ENCODE peak calls at places on chromosomes 5 and 9, in nine cellular contexts. S is H9; G is CD4-positive, alpha-beta T cell; R is tibial nerve; M is CD8-positive, alpha-beta memory T cell; N is caudate nucleus; J is heart left ventricle; Y is SJSA1; K is sigmoid colon. T is an unnamed sample.

GRCh38 chr5:64678400-64678799 is 11.9 kb upstream of the SHISAL2B start:
- DNase-seq in K (no peak), R (no peak), G (no peak), M (no peak), Y (no peak), J (no peak), S (no peak), N (no peak), T (no peak)

GRCh38 chr5:130874861-130875419 is 290.1 kb downstream of the HINT1 start:
- DNase-seq in N (peak), G (no peak), J (no peak), K (no peak), M (no peak), R (no peak), Y (no peak), S (no peak), T (no peak)

GRCh38 chr5:149583394-149583793 is 2.1 kb downstream of the ARHGEF37 start:
- DNase-seq in R (no peak), N (peak), K (no peak), M (no peak), Y (no peak), J (no peak), S (no peak), G (no peak), T (peak)

GRCh38 chr5:94057655-94058054 is 316.3 kb upstream of the POU5F2 start:
- DNase-seq in G (no peak), S (no peak), M (no peak), Y (no peak), J (no peak), N (no peak), K (no peak), R (no peak), T (no peak)

GRCh38 chr5:147170603-147171002 is 64.2 kb upstream of the STK32A start:
- DNase-seq in J (no peak), K (no peak), S (no peak), R (no peak), N (no peak), Y (no peak), M (peak), G (no peak), T (no peak)

GRCh38 chr9:120729796-120730195 is 15.5 kb upstream of the MEGF9 start:
- DNase-seq in R (no peak), N (no peak), J (no peak), Y (no peak), M (no peak), G (no peak), S (peak), K (no peak), T (no peak)

GRCh38 chr5:5883116-5883515 is 460.6 kb downstream of the ICE1 start:
- DNase-seq in G (no peak), Y (no peak), N (no peak), R (no peak), J (no peak), S (no peak), M (no peak), K (no peak), T (no peak)

GRCh38 chr9:132818588-132818987 is 59.5 kb downstream of the AK8 start:
- DNase-seq in S (no peak), N (no peak), K (no peak), G (no peak), Y (no peak), M (no peak), R (no peak), J (no peak), T (no peak)

GRCh38 chr5:179260324-179261070 is 84.8 kb downstream of the ADAMTS2 start:
- DNase-seq in K (no peak), J (peak), M (no peak), G (no peak), Y (no peak), S (no peak), N (no peak), R (no peak), T (no peak)

GRCh38 chr5:154166901-154167791 is 23.4 kb upstream of the GALNT10 start:
- DNase-seq in N (no peak), Y (no peak), S (peak), K (no peak), G (no peak), M (no peak), R (no peak), J (no peak), T (no peak)

GRCh38 chr5:167982-168660 is 23.2 kb upstream of the LRRC14B start:
- DNase-seq in Y (peak), R (no peak), K (peak), S (peak), N (no peak), M (no peak), G (no peak), J (no peak), T (no peak)

GRCh38 chr9:90858505-90858904 is 56.9 kb downstream of the SYK start:
- DNase-seq in Y (no peak), M (no peak), K (no peak), J (peak), G (no peak), S (peak), N (no peak), R (no peak), T (no peak)

GRCh38 chr5:78552729-78553341 is 95.7 kb downstream of the LHFPL2 start:
- DNase-seq in N (no peak), R (no peak), J (no peak), K (no peak), S (no peak), M (no peak), G (no peak), Y (no peak), T (no peak)

GRCh38 chr5:122004201-122004600 is 42.4 kb downstream of the SRFBP1 start:
- DNase-seq in G (no peak), K (no peak), N (no peak), Y (no peak), R (no peak), J (no peak), M (no peak), S (no peak), T (no peak)

GRCh38 chr5:157857821-157858526 is 971 bp downstream of the CLINT1 start:
- DNase-seq in N (no peak), K (no peak), Y (peak), G (no peak), M (peak), J (no peak), S (no peak), R (no peak), T (no peak)

GRCh38 chr9:98549401-98549800 is 159.3 kb downstream of the GABBR2 start:
- DNase-seq in Y (no peak), K (no peak), M (no peak), R (no peak), J (no peak), S (no peak), N (no peak), G (no peak), T (no peak)

GRCh38 chr5:93874491-93874890 is 133.1 kb upstream of the POU5F2 start:
- DNase-seq in K (no peak), M (no peak), N (no peak), S (no peak), G (no peak), Y (no peak), J (no peak), R (no peak), T (no peak)

GRCh38 chr5:171442287-171443042 is 23.0 kb downstream of the FGF18 start:
- DNase-seq in G (no peak), M (no peak), K (no peak), N (no peak), Y (no peak), R (no peak), S (no peak), J (peak), T (no peak)

GRCh38 chr9:13397661-13398060 is 118.2 kb upstream of the MPDZ start:
- DNase-seq in K (no peak), G (no peak), N (no peak), Y (no peak), J (no peak), M (no peak), S (no peak), R (no peak), T (no peak)

GRCh38 chr5:61625682-61626620 is 293.9 kb downstream of the ZSWIM6 start:
- DNase-seq in K (peak), J (peak), R (peak), N (peak), M (peak), Y (no peak), S (peak), G (no peak), T (peak)

DNA sequence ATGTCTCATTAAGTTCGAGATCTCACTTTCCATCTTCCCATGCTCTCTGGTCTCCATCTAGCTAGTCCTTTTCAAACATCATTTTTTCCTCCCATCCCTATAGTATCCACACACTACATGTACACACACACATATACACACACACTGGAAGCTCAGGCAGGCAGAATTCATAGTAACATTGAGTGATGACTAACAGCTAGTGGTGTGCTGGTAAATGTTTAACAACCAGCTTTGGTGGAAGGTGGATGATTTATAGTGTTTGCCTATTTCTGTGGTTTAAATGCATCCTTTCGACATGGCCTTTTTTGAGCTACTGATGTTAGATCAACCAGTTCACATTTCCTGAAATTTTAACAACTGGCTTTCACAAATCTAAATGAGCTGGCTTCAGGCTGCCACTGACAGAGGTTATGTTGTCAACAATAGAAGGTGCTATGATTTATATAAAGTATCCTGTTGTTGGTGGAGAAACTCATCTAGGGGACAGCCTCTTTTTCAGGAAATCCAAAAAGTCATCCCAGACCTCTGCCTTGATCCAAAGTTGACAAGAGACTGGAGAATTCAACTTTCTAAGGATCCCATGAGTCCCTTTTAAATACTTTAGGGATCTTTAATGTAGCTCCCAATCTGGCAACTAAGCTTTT is 117.8 kb downstream of the CCDC192 start:
- DNase-seq in Y (no peak), J (no peak), R (no peak), M (no peak), S (no peak), K (no peak), G (no peak), N (no peak), T (no peak)
- H3K27ac ChIP-seq in Y (no peak), J (no peak), R (no peak), M (no peak), S (no peak), K (no peak), G (no peak), N (no peak), T (no peak)

GRCh38 chr9:137893670-137894069 is 16.1 kb downstream of the CACNA1B start:
- DNase-seq in N (peak), K (no peak), R (no peak), J (no peak), G (no peak), M (no peak), Y (no peak), S (no peak), T (no peak)
- H3K27ac ChIP-seq in N (no peak), K (no peak), R (no peak), J (no peak), G (no peak), M (no peak), Y (no peak), S (no peak), T (no peak)

GRCh38 chr9:27181381-27181780 is 72.4 kb downstream of the TEK start:
- DNase-seq in Y (peak), G (no peak), M (no peak), R (no peak), J (no peak), S (no peak), N (no peak), K (no peak), T (no peak)
- H3K27ac ChIP-seq in Y (peak), G (no peak), M (no peak), R (no peak), J (no peak), S (no peak), N (no peak), K (no peak), T (no peak)

GRCh38 chr9:123525957-123526356 is 170.0 kb downstream of the CRB2 start:
- DNase-seq in R (no peak), K (no peak), J (no peak), Y (no peak), N (no peak), M (no peak), G (no peak), S (no peak), T (no peak)
- H3K27ac ChIP-seq in R (no peak), K (no peak), J (no peak), Y (no peak), N (no peak), M (no peak), G (no peak), S (no peak), T (no peak)

GRCh38 chr9:38020251-38021076 is 48.6 kb downstream of the SHB start:
- DNase-seq in K (no peak), M (no peak), S (no peak), R (no peak), Y (no peak), J (no peak), N (no peak), G (no peak), T (no peak)

GRCh38 chr9:38018230-38018963 is 50.6 kb downstream of the SHB start:
- DNase-seq in J (no peak), G (no peak), R (no peak), Y (no peak), K (no peak), N (no peak), S (no peak), M (no peak), T (no peak)

GRCh38 chr9:38018964-38019602 is 49.9 kb downstream of the SHB start:
- DNase-seq in S (no peak), N (peak), G (no peak), J (no peak), R (no peak), M (no peak), K (peak), Y (peak), T (peak)

GRCh38 chr9:38017885-38018186 is 51.2 kb downstream of the SHB start:
- DNase-seq in S (no peak), G (no peak), J (no peak), K (no peak), M (no peak), Y (no peak), R (no peak), N (no peak), T (no peak)

GRCh38 chr9:38019731-38020130 is 49.3 kb downstream of the SHB start:
- DNase-seq in S (no peak), J (no peak), M (no peak), N (no peak), R (no peak), K (no peak), Y (no peak), G (no peak), T (no peak)
- H3K27ac ChIP-seq in S (no peak), J (peak), M (no peak), N (peak), R (peak), K (peak), Y (no peak), G (no peak), T (peak)

GRCh38 chr5:14218480-14218879 is 75.3 kb downstream of the TRIO start:
- DNase-seq in Y (no peak), J (no peak), R (no peak), N (no peak), S (no peak), M (no peak), G (no peak), K (no peak), T (no peak)
- H3K27ac ChIP-seq in Y (no peak), J (no peak), R (no peak), N (no peak), S (no peak), M (no peak), G (no peak), K (peak), T (no peak)

GRCh38 chr9:76561887-76562286 is 102.9 kb downstream of the GCNT1 start:
- DNase-seq in K (no peak), M (no peak), G (no peak), Y (no peak), N (no peak), R (no peak), J (no peak), S (no peak), T (no peak)
- H3K27ac ChIP-seq in K (peak), M (no peak), G (no peak), Y (no peak), N (peak), R (peak), J (no peak), S (no peak), T (no peak)